ENCODE peak calls at places on chromosomes 5 and 9, in nine cellular contexts. One of them, this sample, is unnamed.

GRCh38 chr9:29740518-29740917 is 2167.2 kb upstream of the C9orf72 start:
- DNase-seq in lung: no peak
- DNase-seq in neural crest cell: no peak
- DNase-seq in upper lobe of right lung: no peak
- DNase-seq in breast epithelium: no peak
- DNase-seq in tibial nerve: no peak
- DNase-seq in RWPE1: no peak
- DNase-seq in BJ: no peak
- DNase-seq in brain microvascular endothelial cell: no peak
- DNase-seq in this sample: no peak

GRCh38 chr9:12511726-12512125 is 181.5 kb upstream of the TYRP1 start:
- DNase-seq in lung: no peak
- DNase-seq in neural crest cell: no peak
- DNase-seq in upper lobe of right lung: no peak
- DNase-seq in breast epithelium: no peak
- DNase-seq in tibial nerve: no peak
- DNase-seq in RWPE1: no peak
- DNase-seq in BJ: no peak
- DNase-seq in brain microvascular endothelial cell: no peak
- DNase-seq in this sample: no peak

GRCh38 chr5:77943851-77944250 is 167.7 kb upstream of the TBCA start:
- DNase-seq in lung: no peak
- DNase-seq in neural crest cell: no peak
- DNase-seq in upper lobe of right lung: no peak
- DNase-seq in breast epithelium: no peak
- DNase-seq in tibial nerve: no peak
- DNase-seq in RWPE1: no peak
- DNase-seq in BJ: no peak
- DNase-seq in brain microvascular endothelial cell: no peak
- DNase-seq in this sample: no peak

GRCh38 chr9:93431498-93432105 is 19.9 kb upstream of the FAM120A start:
- DNase-seq in lung: no peak
- DNase-seq in neural crest cell: no peak
- DNase-seq in upper lobe of right lung: no peak
- DNase-seq in breast epithelium: no peak
- DNase-seq in tibial nerve: no peak
- DNase-seq in RWPE1: no peak
- DNase-seq in BJ: no peak
- DNase-seq in brain microvascular endothelial cell: no peak
- DNase-seq in this sample: no peak

GRCh38 chr5:126656397-126657007 is 55.8 kb downstream of the PHAX start:
- DNase-seq in lung: no peak
- DNase-seq in neural crest cell: peak
- DNase-seq in upper lobe of right lung: no peak
- DNase-seq in breast epithelium: no peak
- DNase-seq in tibial nerve: no peak
- DNase-seq in RWPE1: peak
- DNase-seq in BJ: no peak
- DNase-seq in brain microvascular endothelial cell: no peak
- DNase-seq in this sample: no peak

GRCh38 chr9:115292584-115293271 is 174.8 kb upstream of the TNC start:
- DNase-seq in lung: no peak
- DNase-seq in neural crest cell: peak
- DNase-seq in upper lobe of right lung: no peak
- DNase-seq in breast epithelium: no peak
- DNase-seq in tibial nerve: no peak
- DNase-seq in RWPE1: no peak
- DNase-seq in BJ: no peak
- DNase-seq in brain microvascular endothelial cell: no peak
- DNase-seq in this sample: no peak

GRCh38 chr5:143140492-143141231 is 262.8 kb downstream of the NR3C1 start:
- DNase-seq in lung: peak
- DNase-seq in neural crest cell: no peak
- DNase-seq in upper lobe of right lung: no peak
- DNase-seq in breast epithelium: no peak
- DNase-seq in tibial nerve: no peak
- DNase-seq in RWPE1: no peak
- DNase-seq in BJ: no peak
- DNase-seq in brain microvascular endothelial cell: no peak
- DNase-seq in this sample: no peak

GRCh38 chr5:94807985-94808384 is 189.5 kb downstream of the SLF1 start:
- DNase-seq in lung: no peak
- DNase-seq in neural crest cell: no peak
- DNase-seq in upper lobe of right lung: no peak
- DNase-seq in breast epithelium: no peak
- DNase-seq in tibial nerve: no peak
- DNase-seq in RWPE1: no peak
- DNase-seq in BJ: no peak
- DNase-seq in brain microvascular endothelial cell: no peak
- DNase-seq in this sample: no peak

GRCh38 chr5:131264453-131265200 is 774 bp downstream of the CDC42SE2 start:
- DNase-seq in lung: peak
- DNase-seq in neural crest cell: peak
- DNase-seq in upper lobe of right lung: peak
- DNase-seq in breast epithelium: no peak
- DNase-seq in tibial nerve: no peak
- DNase-seq in RWPE1: peak
- DNase-seq in BJ: no peak
- DNase-seq in brain microvascular endothelial cell: no peak
- DNase-seq in this sample: no peak

GRCh38 chr5:95731571-95732554 is 727 bp downstream of the RHOBTB3 start:
- DNase-seq in lung: no peak
- DNase-seq in neural crest cell: peak
- DNase-seq in upper lobe of right lung: peak
- DNase-seq in breast epithelium: no peak
- DNase-seq in tibial nerve: peak
- DNase-seq in RWPE1: peak
- DNase-seq in BJ: no peak
- DNase-seq in brain microvascular endothelial cell: peak
- DNase-seq in this sample: peak

GRCh38 chr9:129497837-129498450 is 123.0 kb downstream of the C9orf50 start:
- DNase-seq in lung: no peak
- DNase-seq in neural crest cell: no peak
- DNase-seq in upper lobe of right lung: peak
- DNase-seq in breast epithelium: no peak
- DNase-seq in tibial nerve: no peak
- DNase-seq in RWPE1: no peak
- DNase-seq in BJ: no peak
- DNase-seq in brain microvascular endothelial cell: no peak
- DNase-seq in this sample: no peak

GRCh38 chr5:81288021-81288433 is 13.4 kb upstream of the ZCCHC9 start:
- DNase-seq in lung: no peak
- DNase-seq in neural crest cell: no peak
- DNase-seq in upper lobe of right lung: no peak
- DNase-seq in breast epithelium: no peak
- DNase-seq in tibial nerve: no peak
- DNase-seq in RWPE1: no peak
- DNase-seq in BJ: no peak
- DNase-seq in brain microvascular endothelial cell: no peak
- DNase-seq in this sample: no peak

GRCh38 chr9:127869310-127870152 is 7.9 kb downstream of the AK1 start:
- DNase-seq in lung: peak
- DNase-seq in neural crest cell: peak
- DNase-seq in upper lobe of right lung: peak
- DNase-seq in breast epithelium: peak
- DNase-seq in tibial nerve: peak
- DNase-seq in RWPE1: peak
- DNase-seq in BJ: no peak
- DNase-seq in brain microvascular endothelial cell: peak
- DNase-seq in this sample: peak

GRCh38 chr5:178859625-178860521 is at the start of gene ZNF354B:
- DNase-seq in lung: peak
- DNase-seq in neural crest cell: peak
- DNase-seq in upper lobe of right lung: peak
- DNase-seq in breast epithelium: peak
- DNase-seq in tibial nerve: peak
- DNase-seq in RWPE1: peak
- DNase-seq in BJ: peak
- DNase-seq in brain microvascular endothelial cell: peak
- DNase-seq in this sample: peak
- TF ChIP-seq CTCF in lung: no peak
- TF ChIP-seq CTCF in neural crest cell: no peak
- TF ChIP-seq CTCF in upper lobe of right lung: peak
- TF ChIP-seq CTCF in breast epithelium: no peak
- TF ChIP-seq CTCF in tibial nerve: no peak
- TF ChIP-seq CTCF in RWPE1: no peak
- TF ChIP-seq CTCF in BJ: peak
- TF ChIP-seq CTCF in brain microvascular endothelial cell: peak
- TF ChIP-seq CTCF in this sample: no peak

GRCh38 chr5:112240011-112240410 is 179.1 kb downstream of the EPB41L4A start:
- DNase-seq in lung: no peak
- DNase-seq in neural crest cell: no peak
- DNase-seq in upper lobe of right lung: no peak
- DNase-seq in breast epithelium: no peak
- DNase-seq in tibial nerve: no peak
- DNase-seq in RWPE1: no peak
- DNase-seq in BJ: no peak
- DNase-seq in brain microvascular endothelial cell: no peak
- DNase-seq in this sample: no peak

GRCh38 chr5:112248643-112249042 is 170.4 kb downstream of the EPB41L4A start:
- DNase-seq in lung: no peak
- DNase-seq in neural crest cell: no peak
- DNase-seq in upper lobe of right lung: no peak
- DNase-seq in breast epithelium: no peak
- DNase-seq in tibial nerve: no peak
- DNase-seq in RWPE1: no peak
- DNase-seq in BJ: no peak
- DNase-seq in brain microvascular endothelial cell: no peak
- DNase-seq in this sample: no peak

GRCh38 chr5:112247930-112248329 is 171.1 kb downstream of the EPB41L4A start:
- DNase-seq in lung: no peak
- DNase-seq in neural crest cell: no peak
- DNase-seq in upper lobe of right lung: no peak
- DNase-seq in breast epithelium: no peak
- DNase-seq in tibial nerve: no peak
- DNase-seq in RWPE1: no peak
- DNase-seq in BJ: no peak
- DNase-seq in brain microvascular endothelial cell: no peak
- DNase-seq in this sample: no peak

GRCh38 chr5:112250551-112250950 is 168.5 kb downstream of the EPB41L4A start:
- DNase-seq in lung: no peak
- DNase-seq in neural crest cell: no peak
- DNase-seq in upper lobe of right lung: no peak
- DNase-seq in breast epithelium: no peak
- DNase-seq in tibial nerve: no peak
- DNase-seq in RWPE1: no peak
- DNase-seq in BJ: no peak
- DNase-seq in brain microvascular endothelial cell: no peak
- DNase-seq in this sample: no peak

GRCh38 chr5:112245616-112246015 is 173.5 kb downstream of the EPB41L4A start:
- DNase-seq in lung: no peak
- DNase-seq in neural crest cell: no peak
- DNase-seq in upper lobe of right lung: no peak
- DNase-seq in breast epithelium: no peak
- DNase-seq in tibial nerve: no peak
- DNase-seq in RWPE1: no peak
- DNase-seq in BJ: no peak
- DNase-seq in brain microvascular endothelial cell: no peak
- DNase-seq in this sample: no peak
- TF ChIP-seq CTCF in lung: no peak
- TF ChIP-seq CTCF in neural crest cell: no peak
- TF ChIP-seq CTCF in upper lobe of right lung: no peak
- TF ChIP-seq CTCF in breast epithelium: no peak
- TF ChIP-seq CTCF in tibial nerve: no peak
- TF ChIP-seq CTCF in RWPE1: no peak
- TF ChIP-seq CTCF in BJ: no peak
- TF ChIP-seq CTCF in brain microvascular endothelial cell: no peak
- TF ChIP-seq CTCF in this sample: no peak

GRCh38 chr5:33303696-33304095 is 137.1 kb upstream of the TARS1 start:
- DNase-seq in lung: no peak
- DNase-seq in neural crest cell: no peak
- DNase-seq in upper lobe of right lung: no peak
- DNase-seq in breast epithelium: no peak
- DNase-seq in tibial nerve: no peak
- DNase-seq in RWPE1: no peak
- DNase-seq in BJ: no peak
- DNase-seq in brain microvascular endothelial cell: no peak
- DNase-seq in this sample: no peak

GRCh38 chr5:33297760-33298216 is 143.0 kb upstream of the TARS1 start:
- DNase-seq in lung: no peak
- DNase-seq in neural crest cell: no peak
- DNase-seq in upper lobe of right lung: no peak
- DNase-seq in breast epithelium: no peak
- DNase-seq in tibial nerve: no peak
- DNase-seq in RWPE1: no peak
- DNase-seq in BJ: no peak
- DNase-seq in brain microvascular endothelial cell: no peak
- DNase-seq in this sample: no peak

GRCh38 chr5:33299621-33300208 is 141.1 kb upstream of the TARS1 start:
- DNase-seq in lung: no peak
- DNase-seq in neural crest cell: no peak
- DNase-seq in upper lobe of right lung: no peak
- DNase-seq in breast epithelium: no peak
- DNase-seq in tibial nerve: no peak
- DNase-seq in RWPE1: peak
- DNase-seq in BJ: no peak
- DNase-seq in brain microvascular endothelial cell: peak
- DNase-seq in this sample: no peak

GRCh38 chr5:33305530-33305929 is 135.2 kb upstream of the TARS1 start:
- DNase-seq in lung: no peak
- DNase-seq in neural crest cell: no peak
- DNase-seq in upper lobe of right lung: no peak
- DNase-seq in breast epithelium: no peak
- DNase-seq in tibial nerve: no peak
- DNase-seq in RWPE1: no peak
- DNase-seq in BJ: no peak
- DNase-seq in brain microvascular endothelial cell: no peak
- DNase-seq in this sample: no peak

DNA sequence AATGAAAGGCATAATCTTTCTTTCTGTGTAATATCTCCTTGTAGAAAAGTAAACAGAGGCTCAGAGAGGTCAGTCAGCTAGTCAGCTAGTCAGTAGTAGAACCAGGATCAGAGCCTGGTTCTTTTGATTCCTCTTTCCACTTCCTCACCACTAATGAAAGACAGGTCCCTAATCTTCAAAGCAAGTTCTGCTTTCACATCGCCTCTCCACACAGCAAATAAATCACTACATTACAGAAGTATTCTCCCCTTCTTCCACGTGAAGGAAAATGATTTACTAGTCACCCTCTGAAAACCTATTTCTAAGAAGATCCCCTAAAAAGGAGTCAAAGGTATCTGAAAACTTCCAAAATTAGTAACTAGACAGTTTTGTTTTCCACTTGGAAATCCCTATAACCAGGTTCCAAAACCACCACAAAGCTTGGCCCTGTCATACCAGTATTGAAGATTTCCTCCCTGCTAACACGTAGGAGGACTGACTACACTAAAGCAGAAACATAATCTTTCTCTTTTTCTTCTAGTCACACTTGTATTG is 140.5 kb upstream of the TARS1 start:
- DNase-seq in lung: no peak
- DNase-seq in neural crest cell: no peak
- DNase-seq in upper lobe of right lung: no peak
- DNase-seq in breast epithelium: no peak
- DNase-seq in tibial nerve: no peak
- DNase-seq in RWPE1: no peak
- DNase-seq in BJ: no peak
- DNase-seq in brain microvascular endothelial cell: no peak
- DNase-seq in this sample: no peak
- TF ChIP-seq CTCF in lung: no peak
- TF ChIP-seq CTCF in neural crest cell: no peak
- TF ChIP-seq CTCF in upper lobe of right lung: no peak
- TF ChIP-seq CTCF in breast epithelium: no peak
- TF ChIP-seq CTCF in tibial nerve: no peak
- TF ChIP-seq CTCF in RWPE1: peak
- TF ChIP-seq CTCF in BJ: no peak
- TF ChIP-seq CTCF in brain microvascular endothelial cell: no peak
- TF ChIP-seq CTCF in this sample: no peak

GRCh38 chr5:85703296-85703695 is 914.4 kb upstream of the COX7C start:
- DNase-seq in lung: no peak
- DNase-seq in neural crest cell: no peak
- DNase-seq in upper lobe of right lung: no peak
- DNase-seq in breast epithelium: no peak
- DNase-seq in tibial nerve: no peak
- DNase-seq in RWPE1: no peak
- DNase-seq in BJ: no peak
- DNase-seq in brain microvascular endothelial cell: no peak
- DNase-seq in this sample: no peak
- TF ChIP-seq CTCF in lung: no peak
- TF ChIP-seq CTCF in neural crest cell: no peak
- TF ChIP-seq CTCF in upper lobe of right lung: no peak
- TF ChIP-seq CTCF in breast epithelium: no peak
- TF ChIP-seq CTCF in tibial nerve: no peak
- TF ChIP-seq CTCF in RWPE1: no peak
- TF ChIP-seq CTCF in BJ: no peak
- TF ChIP-seq CTCF in brain microvascular endothelial cell: no peak
- TF ChIP-seq CTCF in this sample: no peak